ENCODE peak calls at places on chromosomes 11 and 22, in five cellular contexts. S is BE2C, I is kidney, M is aorta, Q is heart right ventricle. N is an unnamed sample.
A peak's percentile ranks its signal among the peaks of the same experiment; 100 is the strongest.

GRCh38 chr11:114285599-114285998 is 10.6 kb upstream of the NNMT start:
- DNase-seq in S (no peak), I (no peak), M (no peak), Q (no peak), N (peak; percentile 55)

GRCh38 chr22:22210889-22211833 is 33.4 kb upstream of the VPREB1 start:
- DNase-seq in S (no peak), I (no peak), M (no peak), Q (no peak), N (no peak)

GRCh38 chr22:44583076-44583760 is 85.2 kb upstream of the RTL6 start:
- DNase-seq in S (peak; percentile 7), I (peak; percentile 59), M (peak; percentile 43), Q (no peak), N (peak; percentile 9)

GRCh38 chr11:5719703-5720495 is 16.3 kb upstream of the OR56B1 start:
- DNase-seq in S (no peak), I (no peak), M (no peak), Q (no peak), N (no peak)

GRCh38 chr11:6497069-6497839 is at the start of gene DNHD1:
- DNase-seq in S (no peak), I (no peak), M (peak; percentile 76), Q (peak; percentile 38), N (no peak)

GRCh38 chr11:109109150-109109549 is 312.8 kb upstream of the C11orf87 start:
- DNase-seq in S (no peak), I (no peak), M (no peak), Q (no peak), N (no peak)

GRCh38 chr22:43399338-43399979 is 12.4 kb upstream of the MPPED1 start:
- DNase-seq in S (peak; percentile 62), I (peak; percentile 40), M (peak; percentile 49), Q (no peak), N (no peak)

GRCh38 chr22:46769191-46769675 is 6.8 kb downstream of the TBC1D22A start:
- DNase-seq in S (peak; percentile 47), I (peak; percentile 93), M (peak; percentile 68), Q (no peak), N (no peak)

GRCh38 chr11:134071766-134072403 is 3.0 kb downstream of the JAM3 start:
- DNase-seq in S (no peak), I (no peak), M (no peak), Q (no peak), N (no peak)

GRCh38 chr11:108223449-108224149 is 732 bp downstream of the ATM start:
- DNase-seq in S (no peak), I (no peak), M (no peak), Q (no peak), N (peak; percentile 23)

GRCh38 chr22:40215266-40215665 is 37.5 kb downstream of the TNRC6B start:
- DNase-seq in S (no peak), I (no peak), M (no peak), Q (no peak), N (peak; percentile 52)

GRCh38 chr11:66323684-66324083 is 6.8 kb upstream of the CD248 start:
- DNase-seq in S (no peak), I (no peak), M (no peak), Q (no peak), N (no peak)
- H3K4me1 ChIP-seq in S (peaks cover 21% of the 10 kb centered on the region), I (peaks cover 10% of the 10 kb centered on the region), M (no peaks in the 10 kb centered on the region), Q (peaks cover 19% of the 10 kb centered on the region), N (peaks cover 22% of the 10 kb centered on the region)

DNA sequence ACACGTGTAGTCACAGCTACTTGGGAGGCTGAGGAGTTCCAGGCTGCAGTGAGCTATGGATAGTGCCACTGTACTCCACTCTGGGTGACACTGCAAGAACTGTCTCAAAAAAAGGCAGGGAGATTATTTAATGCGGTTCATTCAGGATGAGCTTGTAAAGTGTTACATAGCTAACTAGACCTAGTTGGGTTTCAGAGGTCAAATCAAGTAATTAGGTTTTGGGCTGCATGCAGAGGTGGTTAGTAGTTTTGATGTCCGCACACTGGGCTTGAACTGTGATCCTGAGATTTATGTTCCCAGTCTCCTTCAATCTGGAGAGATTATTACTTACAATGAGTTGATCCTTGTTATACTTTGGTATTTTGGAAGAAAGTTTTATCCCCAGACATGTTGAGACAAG is 2.1 kb upstream of the RBM4 start:
- DNase-seq in S (no peak), I (no peak), M (no peak), Q (no peak), N (no peak)
- H3K36me3 ChIP-seq in S (peaks cover 52% of the 10 kb centered on the region), I (peaks cover 4% of the 10 kb centered on the region), M (peaks cover 3% of the 10 kb centered on the region), Q (no peaks in the 10 kb centered on the region), N (no peaks in the 10 kb centered on the region)

GRCh38 chr11:46889689-46890475 is 28.5 kb downstream of the LRP4 start:
- DNase-seq in S (peak; percentile 58), I (no peak), M (peak; percentile 73), Q (no peak), N (peak; percentile 77)

GRCh38 chr11:46890665-46891064 is 27.7 kb downstream of the LRP4 start:
- DNase-seq in S (no peak), I (no peak), M (no peak), Q (no peak), N (no peak)

GRCh38 chr11:46888636-46889035 is 29.7 kb downstream of the LRP4 start:
- DNase-seq in S (no peak), I (no peak), M (peak; percentile 9), Q (no peak), N (no peak)

GRCh38 chr11:46889251-46889650 is 29.1 kb downstream of the LRP4 start:
- DNase-seq in S (no peak), I (no peak), M (peak; percentile 65), Q (no peak), N (no peak)

GRCh38 chr11:46886211-46886610 is 32.1 kb downstream of the LRP4 start:
- DNase-seq in S (no peak), I (no peak), M (peak; percentile 68), Q (no peak), N (no peak)
- H3K4me3 ChIP-seq in S (no peak overlapping the region), I (no peak overlapping the region), M (no peak overlapping the region), Q (no peak overlapping the region), N (no peak overlapping the region)

GRCh38 chr11:66118847-66119246 is 48.8 kb downstream of the PACS1 start:
- DNase-seq in S (no peak), I (no peak), M (no peak), Q (no peak), N (no peak)
- H3K4me1 ChIP-seq in S (peaks cover 27% of the 10 kb centered on the region), I (peaks cover 31% of the 10 kb centered on the region), M (peaks cover 6% of the 10 kb centered on the region), Q (peaks cover 10% of the 10 kb centered on the region), N (peaks cover 15% of the 10 kb centered on the region)

GRCh38 chr11:36431429-36432092 is 78.5 kb downstream of the TRAF6 start:
- DNase-seq in S (peak; percentile 22), I (no peak), M (no peak), Q (no peak), N (peak; percentile 32)

GRCh38 chr11:36433896-36434295 is 76.2 kb downstream of the TRAF6 start:
- DNase-seq in S (no peak), I (no peak), M (no peak), Q (no peak), N (no peak)

GRCh38 chr11:36436084-36436483 is 74.0 kb downstream of the TRAF6 start:
- DNase-seq in S (no peak), I (no peak), M (no peak), Q (no peak), N (no peak)

GRCh38 chr11:36432747-36433146 is 77.3 kb downstream of the TRAF6 start:
- DNase-seq in S (no peak), I (no peak), M (no peak), Q (no peak), N (no peak)

GRCh38 chr11:36432093-36432469 is 78.0 kb downstream of the TRAF6 start:
- DNase-seq in S (no peak), I (no peak), M (no peak), Q (no peak), N (no peak)
- H3K36me3 ChIP-seq in S (no peaks in the 10 kb centered on the region), I (no peaks in the 10 kb centered on the region), M (no peaks in the 10 kb centered on the region), Q (no peaks in the 10 kb centered on the region), N (no peaks in the 10 kb centered on the region)

GRCh38 chr11:120775986-120776682 is 247.8 kb upstream of the TBCEL start:
- DNase-seq in S (no peak), I (no peak), M (no peak), Q (no peak), N (no peak)

GRCh38 chr11:120773501-120774031 is 250.3 kb upstream of the TBCEL start:
- DNase-seq in S (no peak), I (no peak), M (no peak), Q (no peak), N (no peak)

GRCh38 chr11:120774591-120775386 is 249.1 kb upstream of the TBCEL start:
- DNase-seq in S (no peak), I (no peak), M (no peak), Q (no peak), N (no peak)

GRCh38 chr11:120778692-120779490 is 245.0 kb upstream of the TBCEL start:
- DNase-seq in S (no peak), I (no peak), M (no peak), Q (no peak), N (no peak)

DNA sequence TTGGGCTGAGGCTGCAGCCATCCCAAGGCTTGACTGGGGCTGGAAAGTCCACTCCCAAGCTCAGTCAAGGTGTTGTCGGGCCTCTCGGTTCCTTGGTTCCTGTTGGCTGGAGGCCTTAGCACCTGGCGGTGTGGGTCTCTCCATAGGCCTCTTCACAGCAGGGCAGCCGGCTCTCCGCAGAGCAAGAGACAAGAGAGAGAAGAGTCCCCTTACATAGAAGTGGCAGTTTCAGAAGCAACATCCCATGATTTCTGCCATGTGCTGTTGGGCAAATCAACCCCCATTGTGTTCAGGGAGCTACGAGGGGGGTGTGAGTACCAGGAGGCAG is 247.3 kb upstream of the TBCEL start:
- DNase-seq in S (no peak), I (no peak), M (no peak), Q (no peak), N (no peak)
- H3K4me3 ChIP-seq in S (no peak overlapping the region), I (no peak overlapping the region), M (no peak overlapping the region), Q (no peak overlapping the region), N (no peak overlapping the region)

N was measured in tibial artery.